ENCODE peak calls at places on chromosome 5, in ten cellular contexts. J, C, V, X, P, B, M, Y, F and R are unnamed samples.

GRCh38 chr5:2262620-2263019 is 379.9 kb upstream of the IRX4 start:
- DNase-seq in J (no peak), F (no peak), V (no peak), X (no peak), B (no peak), C (no peak), P (no peak), Y (no peak), M (no peak), R (no peak)

GRCh38 chr5:110225949-110226348 is 500.5 kb downstream of the TMEM232 start:
- DNase-seq in Y (no peak), X (no peak), J (no peak), F (no peak), V (no peak), C (no peak), P (no peak), B (no peak), M (no peak), R (no peak)

GRCh38 chr5:157578079-157578780 is 2.7 kb upstream of the ADAM19 start:
- DNase-seq in Y (no peak), V (no peak), C (no peak), F (no peak), P (no peak), M (no peak), X (no peak), J (no peak), B (no peak), R (no peak)

GRCh38 chr5:133723651-133724366 is 111.5 kb upstream of the FSTL4 start:
- DNase-seq in V (no peak), X (no peak), F (no peak), B (no peak), C (no peak), J (no peak), M (no peak), P (no peak), Y (no peak), R (no peak)

GRCh38 chr5:112576298-112576925 is 157.3 kb upstream of the EPB41L4A start:
- DNase-seq in M (no peak), Y (no peak), F (no peak), P (no peak), V (no peak), B (no peak), C (no peak), J (no peak), X (no peak), R (no peak)

GRCh38 chr5:123496892-123497291 is 15.1 kb upstream of the CSNK1G3 start:
- DNase-seq in J (peak; percentile 13), F (no peak), B (no peak), V (no peak), M (no peak), P (no peak), C (no peak), X (no peak), Y (peak; percentile 46), R (no peak)

GRCh38 chr5:84480873-84481637 is 96.4 kb upstream of the EDIL3 start:
- DNase-seq in M (no peak), Y (no peak), P (no peak), F (peak; percentile 24), J (no peak), B (no peak), V (no peak), C (no peak), X (no peak), R (no peak)

GRCh38 chr5:36744678-36745659 is 131.6 kb upstream of the NIPBL start:
- DNase-seq in Y (peak; percentile 63), J (peak; percentile 58), X (peak; percentile 91), C (peak; percentile 86), P (peak; percentile 53), F (peak; percentile 28), M (peak; percentile 70), B (peak; percentile 45), V (peak; percentile 88), R (peak; percentile 57)

GRCh38 chr5:34822921-34823715 is 15.8 kb upstream of the TTC23L start:
- DNase-seq in F (no peak), V (no peak), C (no peak), B (no peak), Y (no peak), P (no peak), X (no peak), M (no peak), J (no peak), R (no peak)

DNA sequence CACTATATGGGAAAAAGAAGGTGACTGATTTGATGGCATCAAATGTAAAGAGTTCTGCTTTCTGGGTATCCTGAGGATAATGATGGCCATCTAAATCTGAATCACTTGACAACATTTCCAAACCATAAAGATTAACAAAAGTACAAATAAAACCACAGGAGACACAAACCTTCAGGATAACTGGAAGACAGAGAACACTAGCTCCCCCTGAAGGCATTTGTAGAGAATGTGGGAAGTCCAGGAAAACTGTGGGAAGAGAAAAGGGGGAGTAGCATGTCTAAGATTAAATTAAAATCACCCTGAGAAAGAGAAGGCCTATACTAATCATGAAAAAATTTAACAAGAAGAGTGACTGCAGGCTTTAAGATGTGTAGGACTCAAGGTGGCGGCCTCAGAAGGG is 116.2 kb downstream of the PRELID2 start:
- DNase-seq in X (no peak), F (peak; percentile 22), M (no peak), B (no peak), P (no peak), C (peak; percentile 10), Y (peak; percentile 65), V (no peak), J (no peak), R (peak; percentile 41)
- TF ChIP-seq CTCF in X (no peak), F (peak; percentile 68), M (peak; percentile 51), B (no peak), P (peak; percentile 66), C (peak; percentile 56), Y (peak; percentile 67), V (no peak), J (peak; percentile 33), R (peak; percentile 74)

GRCh38 chr5:173886157-173886556 is 2.0 kb upstream of the CPEB4 start:
- DNase-seq in M (no peak), B (no peak), P (no peak), F (no peak), V (no peak), J (no peak), X (no peak), C (no peak), Y (no peak), R (no peak)
- TF ChIP-seq CTCF in M (no peak), B (no peak), P (no peak), F (no peak), V (no peak), J (peak; percentile 17), X (no peak), C (no peak), Y (no peak), R (peak; percentile 34)

DNA sequence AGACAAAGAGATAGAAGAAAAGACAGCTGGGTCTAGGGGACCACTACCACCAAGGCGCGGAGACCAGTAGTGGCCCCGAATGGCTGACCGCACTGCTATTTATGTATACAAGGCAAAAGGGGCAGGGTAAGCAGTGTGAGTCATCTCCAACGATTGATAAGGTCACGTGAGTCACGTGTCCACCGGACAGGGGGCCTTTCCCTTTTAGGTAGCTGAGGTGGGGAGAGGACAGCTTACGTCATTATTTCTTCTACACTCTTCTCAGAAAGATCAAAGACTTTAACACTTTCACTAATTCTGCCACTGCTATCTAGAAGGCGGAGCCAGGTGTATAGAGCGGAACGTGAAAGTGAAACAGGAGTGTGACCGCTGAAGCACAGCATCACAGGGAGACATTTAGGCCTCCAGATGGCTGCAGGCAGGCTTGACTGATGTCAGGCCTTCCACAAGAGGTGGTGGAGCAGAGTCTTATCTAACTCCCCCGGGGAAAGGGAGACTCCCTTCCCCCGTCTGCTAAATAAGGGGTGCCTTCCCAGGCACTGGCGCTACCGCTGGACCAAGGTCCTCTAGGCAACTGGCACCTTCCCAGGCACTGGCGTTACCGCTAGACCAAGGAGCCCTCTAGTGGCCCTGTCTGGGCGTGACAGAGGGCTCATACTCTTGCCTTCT is 6.1 kb upstream of the PRR16 start:
- DNase-seq in P (peak; percentile 59), Y (peak; percentile 29), M (peak; percentile 39), B (peak; percentile 65), V (peak; percentile 82), J (peak; percentile 71), F (peak; percentile 62), X (peak; percentile 74), C (no peak), R (no peak)
- TF ChIP-seq CTCF in P (peak; percentile 55), Y (peak; percentile 53), M (peak; percentile 85), B (peak; percentile 65), V (peak; percentile 76), J (peak; percentile 66), F (peak; percentile 75), X (peak; percentile 59), C (peak; percentile 76), R (peak; percentile 82)

GRCh38 chr5:43041669-43042175 is 1.6 kb upstream of the ANXA2R start:
- DNase-seq in J (peak; percentile 88), B (peak; percentile 52), Y (peak; percentile 94), F (peak; percentile 89), P (peak; percentile 88), C (no peak), X (peak; percentile 81), V (peak; percentile 79), M (peak; percentile 44), R (peak; percentile 81)
- TF ChIP-seq CTCF in J (no peak), B (no peak), Y (no peak), F (no peak), P (no peak), C (no peak), X (no peak), V (no peak), M (no peak), R (no peak)

GRCh38 chr5:129096382-129096991 is 1.9 kb downstream of the ISOC1 start:
- DNase-seq in V (no peak), C (peak; percentile 6), X (no peak), F (no peak), P (no peak), J (peak; percentile 49), B (no peak), M (no peak), Y (no peak), R (no peak)
- TF ChIP-seq CTCF in V (no peak), C (no peak), X (no peak), F (no peak), P (no peak), J (peak; percentile 18), B (peak; percentile 17), M (peak; percentile 27), Y (no peak), R (peak; percentile 15)

GRCh38 chr5:159916841-159917761 is 819 bp downstream of the ADRA1B start:
- DNase-seq in P (no peak), M (no peak), J (no peak), Y (no peak), C (peak; percentile 39), X (no peak), F (no peak), B (no peak), V (no peak), R (no peak)
- TF ChIP-seq CTCF in P (peak; percentile 2), M (no peak), J (peak; percentile 13), Y (peak; percentile 9), C (no peak), X (no peak), F (peak; percentile 35), B (no peak), V (no peak), R (no peak)